ENCODE peak calls at places on chromosomes 12 and 14, in ten cellular contexts. Z is mucosa of descending colon; I is effector memory CD4-positive, alpha-beta T cell; L is heart left ventricle; V is cardiac muscle cell; T is HepG2; J is HCT116; B is sigmoid colon; Q is transverse colon; E is right atrium auricular region. K is an unnamed sample. For H3K4me1, the result is how much of the 10 kb centered on the place peaks cover.

GRCh38 chr14:22993517-22993916 is 11.2 kb upstream of the AJUBA start:
- DNase-seq in B (no peak), I (no peak), Z (no peak), T (no peak), J (no peak), Q (no peak), L (no peak), V (no peak), E (no peak), K (no peak)

GRCh38 chr14:54312166-54312801 is 84.5 kb upstream of the CDKN3 start:
- DNase-seq in J (peak), L (no peak), T (no peak), Z (no peak), B (no peak), V (no peak), E (no peak), Q (no peak), I (no peak), K (no peak)

GRCh38 chr12:52058631-52059324 is 7.5 kb downstream of the NR4A1 start:
- DNase-seq in J (no peak), Q (peak), L (peak), T (no peak), Z (no peak), B (peak), V (no peak), E (no peak), I (no peak), K (no peak)

GRCh38 chr12:74889563-74890236 is 319.9 kb downstream of the KCNC2 start:
- DNase-seq in T (no peak), E (no peak), Z (no peak), V (no peak), J (peak), I (no peak), Q (no peak), B (no peak), L (no peak), K (no peak)

GRCh38 chr12:92261071-92261470 is 115.4 kb upstream of the BTG1 start:
- DNase-seq in J (no peak), V (no peak), Q (no peak), L (no peak), T (no peak), E (no peak), Z (no peak), B (no peak), I (no peak), K (no peak)

GRCh38 chr12:1073652-1074051 is 82.6 kb downstream of the ERC1 start:
- DNase-seq in V (no peak), J (no peak), I (no peak), Q (no peak), T (no peak), Z (no peak), L (no peak), B (no peak), E (no peak), K (no peak)

GRCh38 chr12:94458882-94459772 is 540 bp downstream of the CEP83 start:
- DNase-seq in B (no peak), J (peak), L (no peak), V (peak), I (no peak), E (no peak), Z (no peak), Q (no peak), T (peak), K (peak)

GRCh38 chr14:58427289-58428010 is at the start of the genes KIAA0586 and TIMM9:
- DNase-seq in Z (peak), I (peak), B (peak), Q (peak), J (peak), V (peak), T (peak), E (peak), L (peak), K (peak)

GRCh38 chr14:105075364-105076295 is 10.4 kb upstream of the GPR132 start:
- DNase-seq in J (no peak), Q (peak), I (no peak), T (no peak), V (no peak), L (peak), E (no peak), B (peak), Z (peak), K (no peak)

GRCh38 chr14:90760591-90761316 is 55.5 kb downstream of the TTC7B start:
- DNase-seq in I (no peak), J (no peak), L (no peak), T (peak), V (peak), B (no peak), Q (no peak), E (peak), Z (no peak), K (peak)

GRCh38 chr12:65465766-65466547 is 187.5 kb downstream of the MSRB3 start:
- DNase-seq in B (no peak), L (no peak), Q (no peak), Z (no peak), E (no peak), I (no peak), V (no peak), T (no peak), J (no peak), K (no peak)

GRCh38 chr12:105020241-105020962 is 34.3 kb downstream of the NOPCHAP1 start:
- DNase-seq in J (no peak), T (no peak), E (no peak), B (no peak), I (no peak), Z (no peak), Q (no peak), V (no peak), L (no peak), K (no peak)

GRCh38 chr12:108665608-108666202 is 32.0 kb upstream of the SELPLG start:
- DNase-seq in V (peak), L (no peak), B (no peak), T (peak), J (no peak), Q (no peak), Z (no peak), I (no peak), E (no peak), K (no peak)

GRCh38 chr12:47102406-47102805 is 22.6 kb upstream of the AMIGO2 start:
- DNase-seq in E (no peak), B (no peak), Q (no peak), I (no peak), Z (no peak), V (no peak), J (no peak), L (no peak), T (no peak), K (no peak)

GRCh38 chr14:77139540-77140342 is 1.9 kb downstream of the ZDHHC22 start:
- DNase-seq in E (no peak), J (peak), I (no peak), B (no peak), L (no peak), Q (peak), V (peak), Z (no peak), T (peak), K (peak)

GRCh38 chr12:2322554-2323120 is 269.9 kb downstream of the CACNA1C start:
- DNase-seq in T (no peak), L (no peak), Z (no peak), V (peak), E (no peak), Q (no peak), B (no peak), I (no peak), J (no peak), K (no peak)

GRCh38 chr14:105862581-105863239 is 336.3 kb downstream of the TMEM121 start:
- DNase-seq in Q (peak), T (no peak), E (no peak), V (no peak), J (no peak), I (no peak), B (peak), L (peak), Z (no peak), K (peak)

GRCh38 chr14:36167431-36167830 is 9.1 kb downstream of the PTCSC3 start:
- DNase-seq in Q (no peak), J (no peak), V (no peak), L (no peak), B (no peak), T (no peak), Z (no peak), E (no peak), I (no peak), K (no peak)

GRCh38 chr14:94936901-94937321 is 167.0 kb upstream of the GSC start:
- DNase-seq in Z (no peak), E (no peak), V (no peak), I (no peak), B (peak), Q (peak), L (peak), J (no peak), T (no peak), K (no peak)

GRCh38 chr12:54360717-54361456 is 3.4 kb downstream of the GPR84 start:
- DNase-seq in B (peak), Z (no peak), E (no peak), T (peak), L (peak), Q (peak), J (peak), V (peak), I (no peak), K (peak)

GRCh38 chr14:103158688-103159087 is 35.4 kb downstream of the TNFAIP2 start:
- DNase-seq in Z (no peak), Q (no peak), T (no peak), E (no peak), J (no peak), L (no peak), B (no peak), I (no peak), V (no peak), K (no peak)

GRCh38 chr14:31582286-31582691 is 21.1 kb downstream of the NUBPL start:
- DNase-seq in L (peak), V (no peak), Q (no peak), J (no peak), I (no peak), E (no peak), B (no peak), T (no peak), Z (no peak), K (no peak)

GRCh38 chr14:88798161-88798560 is 5.4 kb upstream of the EML5 start:
- DNase-seq in L (no peak), I (no peak), B (no peak), E (no peak), Z (no peak), V (no peak), J (no peak), T (no peak), Q (no peak), K (no peak)

GRCh38 chr12:69553626-69554248 is 31.5 kb upstream of the CCT2 start:
- DNase-seq in L (no peak), I (no peak), B (no peak), E (no peak), J (no peak), T (peak), Q (no peak), Z (no peak), V (peak), K (peak)

GRCh38 chr14:78253986-78254385 is 83.8 kb downstream of the NRXN3 start:
- DNase-seq in E (no peak), Z (no peak), L (no peak), I (no peak), T (no peak), Q (no peak), V (no peak), B (no peak), J (no peak), K (no peak)

GRCh38 chr14:44940944-44941343 is 20.8 kb downstream of the KLHL28 start:
- DNase-seq in I (no peak), J (no peak), E (no peak), T (no peak), V (no peak), Q (no peak), B (no peak), Z (no peak), L (no peak), K (no peak)

GRCh38 chr14:32331227-32331597 is 2.1 kb downstream of the AKAP6 start:
- DNase-seq in B (no peak), I (no peak), V (no peak), J (no peak), Z (no peak), L (no peak), Q (no peak), T (no peak), E (no peak), K (no peak)

GRCh38 chr14:105377555-105378182 is 20.7 kb upstream of the TEX22 start:
- DNase-seq in Z (no peak), J (no peak), B (no peak), E (no peak), Q (no peak), V (no peak), I (no peak), L (no peak), T (no peak), K (no peak)

GRCh38 chr12:459430-460258 is at the start of gene B4GALNT3:
- DNase-seq in L (peak), B (no peak), T (no peak), I (peak), E (peak), Q (peak), V (peak), Z (peak), J (peak), K (no peak)

GRCh38 chr14:91267965-91268437 is 23.5 kb upstream of the GPR68 start:
- DNase-seq in L (no peak), J (no peak), B (no peak), I (no peak), T (no peak), E (no peak), Q (no peak), Z (no peak), V (no peak), K (no peak)

GRCh38 chr12:26810330-26810729 is 22.7 kb downstream of the ITPR2 start:
- DNase-seq in E (peak), B (peak), I (no peak), J (no peak), T (no peak), Z (no peak), Q (no peak), V (peak), L (peak), K (no peak)

DNA sequence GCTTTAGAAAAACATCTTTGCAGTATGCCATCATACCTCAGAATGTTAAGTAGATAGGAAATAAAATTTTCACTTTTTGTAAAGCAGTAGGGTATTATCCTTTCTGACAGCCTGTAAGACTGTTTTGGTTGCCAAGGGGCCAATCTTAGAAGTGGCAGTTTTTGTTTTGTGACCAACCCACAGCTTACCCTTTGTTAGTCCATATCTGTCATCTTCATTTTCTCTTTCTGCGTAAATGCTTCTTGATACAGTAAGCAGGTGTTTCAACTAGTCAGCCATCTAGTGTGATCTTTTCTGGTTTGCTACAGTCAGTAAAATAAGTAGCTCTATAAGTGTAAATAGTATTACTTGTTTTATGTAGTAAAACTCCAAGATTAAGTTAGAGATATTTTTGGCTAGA is 8.8 kb downstream of the PPM1A start:
- DNase-seq in E (no peak), T (no peak), Z (no peak), B (no peak), I (no peak), J (no peak), Q (no peak), V (no peak), L (no peak), K (no peak)
- H3K4me1 ChIP-seq in E (half or more), T (under half), Z (under half), B (under half), I (under half), J (under half), Q (under half), V (under half), L (half or more), K (under half)

GRCh38 chr14:64510825-64511679 is 6.5 kb downstream of the ZBTB1 start:
- DNase-seq in Q (peak), I (no peak), B (peak), J (peak), Z (no peak), V (peak), E (peak), L (peak), T (peak), K (peak)
- H3K4me1 ChIP-seq in Q (under half), I (under half), B (under half), J (under half), Z (under half), V (under half), E (half or more), L (half or more), T (half or more), K (half or more)

DNA sequence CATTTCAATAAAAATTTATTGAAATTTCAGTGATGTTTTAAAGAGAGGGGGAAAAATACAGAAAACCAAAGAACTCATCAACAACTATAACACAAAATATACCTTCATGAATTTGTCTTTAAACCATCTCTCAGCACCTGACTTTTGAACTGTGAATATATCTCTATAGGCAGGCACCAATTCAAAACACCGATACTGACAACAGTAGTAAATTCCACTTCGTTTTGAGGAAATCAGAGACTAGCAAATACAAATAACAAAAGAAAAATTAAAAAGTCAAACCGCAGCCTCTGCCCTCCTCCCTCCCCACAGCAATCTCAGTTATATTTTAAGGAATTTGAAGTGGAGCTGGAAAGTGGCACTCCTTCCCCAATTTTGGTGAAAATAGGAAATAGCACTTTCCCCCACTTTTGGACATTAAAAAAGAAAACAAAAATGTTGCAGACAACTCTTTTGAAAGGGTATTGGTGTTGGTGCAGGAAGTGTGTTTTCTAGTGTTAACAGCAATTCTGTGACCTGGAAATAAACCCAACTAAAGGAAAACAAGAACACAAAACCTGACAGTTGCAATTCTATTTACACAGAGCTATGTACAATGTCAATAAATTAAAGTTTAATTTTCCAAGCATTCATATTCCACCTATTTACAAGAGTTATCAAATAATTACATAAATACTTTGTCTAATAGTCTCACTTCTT is 13.6 kb downstream of the TBX3 start:
- DNase-seq in Q (no peak), B (no peak), E (no peak), V (no peak), I (no peak), Z (no peak), T (no peak), L (no peak), J (no peak), K (no peak)
- H3K4me1 ChIP-seq in Q (under half), B (under half), E (under half), V (half or more), I (under half), Z (under half), T (half or more), L (under half), J (under half), K (under half)

DNA sequence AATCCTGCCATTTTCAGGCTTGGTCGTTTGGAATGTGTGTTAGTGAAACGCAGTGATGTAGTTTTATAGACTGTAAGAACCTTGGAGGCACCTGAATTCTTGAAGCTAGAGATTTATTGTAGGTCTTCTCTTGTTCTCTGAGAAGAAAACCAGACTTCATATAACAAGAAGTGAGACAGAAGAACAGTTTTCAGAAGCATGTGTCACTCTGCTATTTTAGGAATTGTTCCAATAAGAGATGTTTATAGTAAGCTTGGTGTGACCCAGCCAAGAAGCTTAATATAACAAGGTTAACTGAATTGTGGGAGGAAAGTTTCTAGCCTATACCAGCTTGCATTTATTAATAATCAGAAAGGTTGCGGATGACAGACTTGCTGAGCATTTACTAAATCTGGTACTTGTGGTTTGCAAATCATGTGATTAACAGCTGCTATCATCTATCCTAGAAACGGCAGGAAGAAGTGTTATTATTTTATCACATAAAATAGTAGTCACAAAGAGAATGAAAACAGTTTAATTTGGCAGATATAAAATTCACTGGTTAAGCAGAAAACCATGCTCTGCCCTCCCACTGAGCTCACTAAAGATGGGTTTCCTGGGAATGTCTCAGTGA is 49.2 kb upstream of the BCAT1 start:
- DNase-seq in L (no peak), Q (no peak), E (no peak), V (no peak), Z (no peak), T (no peak), B (no peak), I (no peak), J (no peak), K (peak)
- H3K4me1 ChIP-seq in L (under half), Q (under half), E (under half), V (under half), Z (under half), T (under half), B (under half), I (under half), J (under half), K (half or more)

GRCh38 chr14:99601301-99601945 is 2.6 kb downstream of the CCDC85C start:
- DNase-seq in L (no peak), J (no peak), E (peak), T (peak), I (no peak), B (peak), Q (peak), Z (no peak), V (peak), K (no peak)
- H3K4me1 ChIP-seq in L (half or more), J (under half), E (half or more), T (half or more), I (under half), B (half or more), Q (half or more), Z (half or more), V (under half), K (under half)

K was measured in Karpas-422.